ENCODE peak calls at places on chromosomes 4 and X, in four cellular contexts. One of them, this sample, is unnamed.

GRCh38 chrX:135596495-135596894 is 76.0 kb downstream of the INTS6L start:
- DNase-seq in HepG2: peak; percentile 2
- DNase-seq in K562: peak; percentile 58
- DNase-seq in GM12878: no peak
- DNase-seq in this sample: peak; percentile 64

GRCh38 chrX:151609222-151609621 is 45.7 kb downstream of the PASD1 start:
- DNase-seq in HepG2: peak; percentile 22
- DNase-seq in K562: no peak
- DNase-seq in GM12878: no peak
- DNase-seq in this sample: no peak

GRCh38 chr4:16967722-16968121 is 69.3 kb upstream of the LDB2 start:
- DNase-seq in HepG2: no peak
- DNase-seq in K562: no peak
- DNase-seq in GM12878: no peak
- DNase-seq in this sample: no peak

GRCh38 chrX:109190542-109190941 is 291.3 kb downstream of the GUCY2F start:
- DNase-seq in HepG2: no peak
- DNase-seq in K562: no peak
- DNase-seq in GM12878: no peak
- DNase-seq in this sample: no peak

GRCh38 chr4:42339935-42340406 is 57.3 kb upstream of the SHISA3 start:
- DNase-seq in HepG2: no peak
- DNase-seq in K562: no peak
- DNase-seq in GM12878: no peak
- DNase-seq in this sample: peak; percentile 24

GRCh38 chr4:82648356-82648755 is 86.6 kb upstream of the TMEM150C start:
- DNase-seq in HepG2: no peak
- DNase-seq in K562: no peak
- DNase-seq in GM12878: no peak
- DNase-seq in this sample: no peak

GRCh38 chr4:63786181-63786580 is 623.1 kb downstream of the TECRL start:
- DNase-seq in HepG2: no peak
- DNase-seq in K562: no peak
- DNase-seq in GM12878: no peak
- DNase-seq in this sample: no peak

GRCh38 chrX:153909024-153909979 is 4.8 kb downstream of the AVPR2 start:
- DNase-seq in HepG2: peak; percentile 10
- DNase-seq in K562: peak; percentile 67
- DNase-seq in GM12878: no peak
- DNase-seq in this sample: peak; percentile 47

GRCh38 chrX:115713465-115713864 is 152.5 kb downstream of the PLS3 start:
- DNase-seq in HepG2: no peak
- DNase-seq in K562: no peak
- DNase-seq in GM12878: no peak
- DNase-seq in this sample: no peak

GRCh38 chr4:51885371-51885770 is 42.4 kb downstream of the DCUN1D4 start:
- DNase-seq in HepG2: peak; percentile 44
- DNase-seq in K562: peak; percentile 22
- DNase-seq in GM12878: no peak
- DNase-seq in this sample: no peak

GRCh38 chr4:56434599-56435000 is 815 bp downstream of the PPAT start:
- DNase-seq in HepG2: no peak
- DNase-seq in K562: no peak
- DNase-seq in GM12878: no peak
- DNase-seq in this sample: no peak

GRCh38 chrX:155112171-155112570 is 40.9 kb downstream of the BRCC3 start:
- DNase-seq in HepG2: no peak
- DNase-seq in K562: no peak
- DNase-seq in GM12878: no peak
- DNase-seq in this sample: no peak

GRCh38 chrX:1462596-1463251 is 10.0 kb upstream of the ASMTL start:
- DNase-seq in HepG2: no peak
- DNase-seq in K562: peak; percentile 30
- DNase-seq in GM12878: no peak
- DNase-seq in this sample: no peak

GRCh38 chr4:15031993-15032660 is 29.8 kb downstream of the CPEB2 start:
- DNase-seq in HepG2: no peak
- DNase-seq in K562: no peak
- DNase-seq in GM12878: no peak
- DNase-seq in this sample: no peak

GRCh38 chrX:18983711-18984380 is at the start of gene PHKA2:
- DNase-seq in HepG2: peak; percentile 29
- DNase-seq in K562: peak; percentile 6
- DNase-seq in GM12878: no peak
- DNase-seq in this sample: peak; percentile 58

GRCh38 chr4:94582517-94582916 is 130.8 kb downstream of the PDLIM5 start:
- DNase-seq in HepG2: no peak
- DNase-seq in K562: no peak
- DNase-seq in GM12878: no peak
- DNase-seq in this sample: no peak

GRCh38 chr4:87058272-87059073 is 123.7 kb downstream of the AFF1 start:
- DNase-seq in HepG2: no peak
- DNase-seq in K562: peak; percentile 67
- DNase-seq in GM12878: no peak
- DNase-seq in this sample: no peak

GRCh38 chr4:38967260-38968095 is 64.7 kb downstream of the TMEM156 start:
- DNase-seq in HepG2: peak; percentile 77
- DNase-seq in K562: no peak
- DNase-seq in GM12878: no peak
- DNase-seq in this sample: no peak

GRCh38 chrX:151359341-151359740 is 37.7 kb upstream of the VMA21 start:
- DNase-seq in HepG2: no peak
- DNase-seq in K562: no peak
- DNase-seq in GM12878: no peak
- DNase-seq in this sample: peak; percentile 11

GRCh38 chr4:1855334-1856070 is 454 bp downstream of the LETM1 start:
- DNase-seq in HepG2: no peak
- DNase-seq in K562: no peak
- DNase-seq in GM12878: no peak
- DNase-seq in this sample: no peak

GRCh38 chr4:17535906-17536305 is 20.9 kb downstream of the CLRN2 start:
- DNase-seq in HepG2: peak; percentile 36
- DNase-seq in K562: peak; percentile 51
- DNase-seq in GM12878: no peak
- DNase-seq in this sample: no peak

GRCh38 chr4:75002381-75002780 is 69.5 kb downstream of the PARM1 start:
- DNase-seq in HepG2: no peak
- DNase-seq in K562: no peak
- DNase-seq in GM12878: no peak
- DNase-seq in this sample: no peak

GRCh38 chr4:74996996-74997395 is 64.1 kb downstream of the PARM1 start:
- DNase-seq in HepG2: no peak
- DNase-seq in K562: no peak
- DNase-seq in GM12878: no peak
- DNase-seq in this sample: no peak

GRCh38 chr4:74999714-75000309 is 66.9 kb downstream of the PARM1 start:
- DNase-seq in HepG2: no peak
- DNase-seq in K562: no peak
- DNase-seq in GM12878: no peak
- DNase-seq in this sample: no peak

GRCh38 chr4:74997942-74998341 is 65.0 kb downstream of the PARM1 start:
- DNase-seq in HepG2: no peak
- DNase-seq in K562: no peak
- DNase-seq in GM12878: no peak
- DNase-seq in this sample: no peak
- TF ChIP-seq NR2C2 in HepG2: no peak
- TF ChIP-seq NR2C2 in K562: no peak
- TF ChIP-seq NR2C2 in GM12878: no peak
- TF ChIP-seq NR2C2 in this sample: no peak

GRCh38 chrX:2500091-2500680 is 590 bp downstream of the DHRSX start:
- DNase-seq in HepG2: peak; percentile 18
- DNase-seq in K562: no peak
- DNase-seq in GM12878: no peak
- DNase-seq in this sample: peak; percentile 51

GRCh38 chrX:2498781-2499302 is 1.9 kb downstream of the DHRSX start:
- DNase-seq in HepG2: peak; percentile 65
- DNase-seq in K562: peak; percentile 19
- DNase-seq in GM12878: no peak
- DNase-seq in this sample: no peak

GRCh38 chrX:2499507-2499906 is 1.3 kb downstream of the DHRSX start:
- DNase-seq in HepG2: no peak
- DNase-seq in K562: no peak
- DNase-seq in GM12878: no peak
- DNase-seq in this sample: no peak

GRCh38 chrX:2500681-2501151 is at the start of the genes DHRSX and ZBED1:
- DNase-seq in HepG2: no peak
- DNase-seq in K562: peak; percentile 57
- DNase-seq in GM12878: no peak
- DNase-seq in this sample: peak; percentile 34

GRCh38 chrX:2497961-2498780 is 2.6 kb downstream of the DHRSX start:
- DNase-seq in HepG2: peak; percentile 97
- DNase-seq in K562: no peak
- DNase-seq in GM12878: no peak
- DNase-seq in this sample: no peak
- TF ChIP-seq NR2C2 in HepG2: no peak
- TF ChIP-seq NR2C2 in K562: no peak
- TF ChIP-seq NR2C2 in GM12878: no peak
- TF ChIP-seq NR2C2 in this sample: no peak

DNA sequence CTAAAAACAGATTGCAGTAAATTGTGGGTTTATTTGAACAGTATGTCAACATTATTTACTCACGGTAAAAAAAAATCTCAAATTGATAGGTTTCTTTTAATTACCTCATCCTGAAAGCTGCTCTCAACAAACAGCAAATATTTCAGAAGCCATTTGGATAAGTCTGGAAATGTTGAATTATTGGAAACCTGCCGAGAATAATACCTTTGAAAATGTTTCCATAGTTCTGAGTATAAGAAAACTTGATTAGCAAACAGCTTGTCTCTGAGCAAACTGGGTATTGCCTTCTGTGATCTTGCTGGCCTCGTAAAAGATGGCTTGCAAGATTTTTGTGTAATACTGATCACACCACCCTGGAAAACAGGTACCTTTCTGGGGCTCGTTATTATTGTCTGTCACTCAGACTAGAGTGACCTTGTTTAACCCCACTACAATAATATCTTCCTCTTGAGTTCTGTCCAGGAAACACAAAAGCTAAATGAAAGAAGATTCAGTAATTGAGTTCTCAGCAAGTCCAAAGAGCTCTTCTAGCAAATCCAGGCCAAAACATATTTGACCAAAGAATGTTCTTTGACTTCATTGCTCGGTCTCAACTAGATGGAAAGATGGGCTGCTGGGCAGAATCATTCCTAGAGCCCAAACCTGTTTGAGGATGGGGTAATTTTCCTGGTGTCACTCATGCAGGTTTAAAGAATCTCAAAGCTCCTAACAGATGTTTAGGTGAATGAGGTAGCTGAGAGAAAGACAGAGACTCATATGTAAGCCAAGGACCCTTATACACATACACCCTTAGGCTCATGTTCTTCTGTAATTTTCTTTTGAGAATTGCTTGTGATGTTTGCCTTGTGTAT is 255.6 kb upstream of the JADE1 start:
- DNase-seq in HepG2: no peak
- DNase-seq in K562: no peak
- DNase-seq in GM12878: no peak
- DNase-seq in this sample: no peak
- TF ChIP-seq NR2C2 in HepG2: no peak
- TF ChIP-seq NR2C2 in K562: no peak
- TF ChIP-seq NR2C2 in GM12878: no peak
- TF ChIP-seq NR2C2 in this sample: no peak

GRCh38 chr4:150009533-150009932 is 68.7 kb upstream of the DCLK2 start:
- DNase-seq in HepG2: no peak
- DNase-seq in K562: no peak
- DNase-seq in GM12878: no peak
- DNase-seq in this sample: no peak
- TF ChIP-seq NR2C2 in HepG2: no peak
- TF ChIP-seq NR2C2 in K562: no peak
- TF ChIP-seq NR2C2 in GM12878: no peak
- TF ChIP-seq NR2C2 in this sample: no peak